ENCODE peak calls at places on chromosomes 12 and 14, in nine cellular contexts. D is adipocyte; J is stimulated activated CD4-positive, alpha-beta T cell treated with anti-CD3 and anti-CD28 coated beads, Interleukin-2, amount 100 ng/mL, for 24 hours; E is NAMALWA; G is caudate nucleus; B is esophagus squamous epithelium; W is neural progenitor cell; M is sciatic nerve; P is T-helper 1 cell. K is an unnamed sample.

GRCh38 chr12:130803707-130804106 is 35.3 kb downstream of the STX2 start:
- DNase-seq in D (no peak), J (no peak), E (no peak), G (no peak), B (no peak), W (no peak), M (no peak), P (no peak), K (no peak)

GRCh38 chr14:68519788-68520187 is 273.1 kb downstream of the ZFP36L1 start:
- DNase-seq in D (no peak), J (no peak), E (no peak), G (no peak), B (no peak), W (no peak), M (no peak), P (no peak), K (peak)

GRCh38 chr14:71103662-71104484 is 196.6 kb downstream of the PCNX1 start:
- DNase-seq in D (peak), J (no peak), E (peak), G (no peak), B (no peak), W (peak), M (no peak), P (no peak), K (no peak)

GRCh38 chr14:96146131-96146771 is 58.4 kb upstream of the BDKRB2 start:
- DNase-seq in D (peak), J (no peak), E (no peak), G (peak), B (no peak), W (no peak), M (no peak), P (no peak), K (peak)

GRCh38 chr12:14577344-14577743 is 9.7 kb upstream of the PLBD1 start:
- DNase-seq in D (no peak), J (no peak), E (no peak), G (no peak), B (no peak), W (no peak), M (no peak), P (no peak), K (no peak)

GRCh38 chr12:116067892-116068291 is 209.6 kb downstream of the MED13L start:
- DNase-seq in D (no peak), J (no peak), E (no peak), G (no peak), B (no peak), W (no peak), M (no peak), P (no peak), K (no peak)

GRCh38 chr12:6938353-6939186 is 5.0 kb upstream of the RNU7-1 start:
- DNase-seq in D (no peak), J (no peak), E (no peak), G (no peak), B (no peak), W (no peak), M (peak), P (no peak), K (no peak)

GRCh38 chr14:50601405-50601804 is 41.5 kb downstream of the ATL1 start:
- DNase-seq in D (no peak), J (no peak), E (no peak), G (no peak), B (no peak), W (no peak), M (no peak), P (no peak), K (no peak)

K was measured in vagina.